ENCODE peak calls at places on chromosomes 1 and 21, in seven cellular contexts. One of them, this sample, is unnamed.

GRCh38 chr1:14919755-14920154 is 233.8 kb upstream of the TMEM51 start:
- DNase-seq in nucleus accumbens: no peak
- DNase-seq in NCI-H187: no peak
- DNase-seq in T-helper 1 cell: no peak
- DNase-seq in stimulated activated CD4-positive, alpha-beta T cell treated with anti-CD3 and anti-CD28 coated beads, Interleukin-1b, Interleukin-23, amount 100 ng/mL, for 1 hour: no peak
- DNase-seq in iPS DF 6.9: no peak
- DNase-seq in Calu3: no peak
- DNase-seq in this sample: no peak

GRCh38 chr1:206890690-206891089 is 6.6 kb upstream of the IL24 start:
- DNase-seq in nucleus accumbens: no peak
- DNase-seq in NCI-H187: no peak
- DNase-seq in T-helper 1 cell: no peak
- DNase-seq in stimulated activated CD4-positive, alpha-beta T cell treated with anti-CD3 and anti-CD28 coated beads, Interleukin-1b, Interleukin-23, amount 100 ng/mL, for 1 hour: no peak
- DNase-seq in iPS DF 6.9: no peak
- DNase-seq in Calu3: no peak
- DNase-seq in this sample: no peak

GRCh38 chr21:41957991-41958766 is 4.4 kb upstream of the C2CD2 start:
- DNase-seq in nucleus accumbens: no peak
- DNase-seq in NCI-H187: peak; percentile 35
- DNase-seq in T-helper 1 cell: no peak
- DNase-seq in stimulated activated CD4-positive, alpha-beta T cell treated with anti-CD3 and anti-CD28 coated beads, Interleukin-1b, Interleukin-23, amount 100 ng/mL, for 1 hour: no peak
- DNase-seq in iPS DF 6.9: no peak
- DNase-seq in Calu3: peak; percentile 71
- DNase-seq in this sample: peak; percentile 40

GRCh38 chr1:153680120-153680403 is 1.6 kb downstream of the NPR1 start:
- DNase-seq in nucleus accumbens: no peak
- DNase-seq in NCI-H187: no peak
- DNase-seq in T-helper 1 cell: no peak
- DNase-seq in stimulated activated CD4-positive, alpha-beta T cell treated with anti-CD3 and anti-CD28 coated beads, Interleukin-1b, Interleukin-23, amount 100 ng/mL, for 1 hour: no peak
- DNase-seq in iPS DF 6.9: no peak
- DNase-seq in Calu3: no peak
- DNase-seq in this sample: no peak

GRCh38 chr1:40339420-40340323 is 22.6 kb upstream of the COL9A2 start:
- DNase-seq in nucleus accumbens: no peak
- DNase-seq in NCI-H187: no peak
- DNase-seq in T-helper 1 cell: no peak
- DNase-seq in stimulated activated CD4-positive, alpha-beta T cell treated with anti-CD3 and anti-CD28 coated beads, Interleukin-1b, Interleukin-23, amount 100 ng/mL, for 1 hour: no peak
- DNase-seq in iPS DF 6.9: no peak
- DNase-seq in Calu3: no peak
- DNase-seq in this sample: no peak

GRCh38 chr1:172948457-172948856 is 102.3 kb downstream of the TNFSF18 start:
- DNase-seq in nucleus accumbens: no peak
- DNase-seq in NCI-H187: no peak
- DNase-seq in T-helper 1 cell: no peak
- DNase-seq in stimulated activated CD4-positive, alpha-beta T cell treated with anti-CD3 and anti-CD28 coated beads, Interleukin-1b, Interleukin-23, amount 100 ng/mL, for 1 hour: no peak
- DNase-seq in iPS DF 6.9: no peak
- DNase-seq in Calu3: no peak
- DNase-seq in this sample: no peak

GRCh38 chr1:173255214-173255813 is 48.2 kb upstream of the TNFSF4 start:
- DNase-seq in nucleus accumbens: no peak
- DNase-seq in NCI-H187: no peak
- DNase-seq in T-helper 1 cell: no peak
- DNase-seq in stimulated activated CD4-positive, alpha-beta T cell treated with anti-CD3 and anti-CD28 coated beads, Interleukin-1b, Interleukin-23, amount 100 ng/mL, for 1 hour: no peak
- DNase-seq in iPS DF 6.9: peak; percentile 29
- DNase-seq in Calu3: peak; percentile 45
- DNase-seq in this sample: peak; percentile 11

GRCh38 chr21:34517491-34518245 is 5.7 kb upstream of the KCNE1 start:
- DNase-seq in nucleus accumbens: no peak
- DNase-seq in NCI-H187: no peak
- DNase-seq in T-helper 1 cell: no peak
- DNase-seq in stimulated activated CD4-positive, alpha-beta T cell treated with anti-CD3 and anti-CD28 coated beads, Interleukin-1b, Interleukin-23, amount 100 ng/mL, for 1 hour: no peak
- DNase-seq in iPS DF 6.9: no peak
- DNase-seq in Calu3: no peak
- DNase-seq in this sample: no peak

GRCh38 chr1:2353907-2354438 is 37.4 kb downstream of the MORN1 start:
- DNase-seq in nucleus accumbens: no peak
- DNase-seq in NCI-H187: no peak
- DNase-seq in T-helper 1 cell: no peak
- DNase-seq in stimulated activated CD4-positive, alpha-beta T cell treated with anti-CD3 and anti-CD28 coated beads, Interleukin-1b, Interleukin-23, amount 100 ng/mL, for 1 hour: no peak
- DNase-seq in iPS DF 6.9: no peak
- DNase-seq in Calu3: no peak
- DNase-seq in this sample: no peak

GRCh38 chr1:202143011-202143767 is 1.3 kb downstream of the ARL8A start:
- DNase-seq in nucleus accumbens: no peak
- DNase-seq in NCI-H187: no peak
- DNase-seq in T-helper 1 cell: no peak
- DNase-seq in stimulated activated CD4-positive, alpha-beta T cell treated with anti-CD3 and anti-CD28 coated beads, Interleukin-1b, Interleukin-23, amount 100 ng/mL, for 1 hour: no peak
- DNase-seq in iPS DF 6.9: no peak
- DNase-seq in Calu3: peak; percentile 16
- DNase-seq in this sample: no peak

GRCh38 chr1:235902638-235903542 is 36.2 kb upstream of the LYST start:
- DNase-seq in nucleus accumbens: no peak
- DNase-seq in NCI-H187: no peak
- DNase-seq in T-helper 1 cell: no peak
- DNase-seq in stimulated activated CD4-positive, alpha-beta T cell treated with anti-CD3 and anti-CD28 coated beads, Interleukin-1b, Interleukin-23, amount 100 ng/mL, for 1 hour: no peak
- DNase-seq in iPS DF 6.9: no peak
- DNase-seq in Calu3: peak; percentile 49
- DNase-seq in this sample: peak; percentile 87

GRCh38 chr1:29962356-29962755 is 726.0 kb downstream of the PTPRU start:
- DNase-seq in nucleus accumbens: no peak
- DNase-seq in NCI-H187: no peak
- DNase-seq in T-helper 1 cell: no peak
- DNase-seq in stimulated activated CD4-positive, alpha-beta T cell treated with anti-CD3 and anti-CD28 coated beads, Interleukin-1b, Interleukin-23, amount 100 ng/mL, for 1 hour: no peak
- DNase-seq in iPS DF 6.9: no peak
- DNase-seq in Calu3: no peak
- DNase-seq in this sample: no peak

GRCh38 chr1:214124915-214125314 is 137.1 kb downstream of the PROX1 start:
- DNase-seq in nucleus accumbens: no peak
- DNase-seq in NCI-H187: no peak
- DNase-seq in T-helper 1 cell: no peak
- DNase-seq in stimulated activated CD4-positive, alpha-beta T cell treated with anti-CD3 and anti-CD28 coated beads, Interleukin-1b, Interleukin-23, amount 100 ng/mL, for 1 hour: no peak
- DNase-seq in iPS DF 6.9: no peak
- DNase-seq in Calu3: no peak
- DNase-seq in this sample: no peak

GRCh38 chr1:1027723-1028266 is 7.9 kb downstream of the AGRN start:
- DNase-seq in nucleus accumbens: no peak
- DNase-seq in NCI-H187: no peak
- DNase-seq in T-helper 1 cell: no peak
- DNase-seq in stimulated activated CD4-positive, alpha-beta T cell treated with anti-CD3 and anti-CD28 coated beads, Interleukin-1b, Interleukin-23, amount 100 ng/mL, for 1 hour: no peak
- DNase-seq in iPS DF 6.9: no peak
- DNase-seq in Calu3: no peak
- DNase-seq in this sample: no peak

GRCh38 chr21:33403786-33404571 is 766 bp downstream of the IFNGR2 start:
- DNase-seq in nucleus accumbens: peak; percentile 55
- DNase-seq in NCI-H187: no peak
- DNase-seq in T-helper 1 cell: no peak
- DNase-seq in stimulated activated CD4-positive, alpha-beta T cell treated with anti-CD3 and anti-CD28 coated beads, Interleukin-1b, Interleukin-23, amount 100 ng/mL, for 1 hour: no peak
- DNase-seq in iPS DF 6.9: no peak
- DNase-seq in Calu3: peak; percentile 37
- DNase-seq in this sample: peak; percentile 71

GRCh38 chr1:46556822-46557221 is 5.4 kb upstream of the KNCN start:
- DNase-seq in nucleus accumbens: no peak
- DNase-seq in NCI-H187: no peak
- DNase-seq in T-helper 1 cell: no peak
- DNase-seq in stimulated activated CD4-positive, alpha-beta T cell treated with anti-CD3 and anti-CD28 coated beads, Interleukin-1b, Interleukin-23, amount 100 ng/mL, for 1 hour: no peak
- DNase-seq in iPS DF 6.9: no peak
- DNase-seq in Calu3: peak; percentile 33
- DNase-seq in this sample: no peak

GRCh38 chr21:41677671-41678015 is 89.2 kb downstream of the RIPK4 start:
- DNase-seq in nucleus accumbens: no peak
- DNase-seq in NCI-H187: no peak
- DNase-seq in T-helper 1 cell: no peak
- DNase-seq in stimulated activated CD4-positive, alpha-beta T cell treated with anti-CD3 and anti-CD28 coated beads, Interleukin-1b, Interleukin-23, amount 100 ng/mL, for 1 hour: no peak
- DNase-seq in iPS DF 6.9: no peak
- DNase-seq in Calu3: peak; percentile 42
- DNase-seq in this sample: no peak

GRCh38 chr21:10272216-10272615 is 249.2 kb upstream of the TPTE start:
- DNase-seq in nucleus accumbens: no peak
- DNase-seq in NCI-H187: no peak
- DNase-seq in T-helper 1 cell: no peak
- DNase-seq in stimulated activated CD4-positive, alpha-beta T cell treated with anti-CD3 and anti-CD28 coated beads, Interleukin-1b, Interleukin-23, amount 100 ng/mL, for 1 hour: no peak
- DNase-seq in iPS DF 6.9: no peak
- DNase-seq in Calu3: no peak
- DNase-seq in this sample: no peak

GRCh38 chr1:108734176-108734865 is 12.2 kb upstream of the STXBP3 start:
- DNase-seq in nucleus accumbens: no peak
- DNase-seq in NCI-H187: no peak
- DNase-seq in T-helper 1 cell: no peak
- DNase-seq in stimulated activated CD4-positive, alpha-beta T cell treated with anti-CD3 and anti-CD28 coated beads, Interleukin-1b, Interleukin-23, amount 100 ng/mL, for 1 hour: no peak
- DNase-seq in iPS DF 6.9: no peak
- DNase-seq in Calu3: no peak
- DNase-seq in this sample: no peak

GRCh38 chr1:76164165-76164564 is 89.6 kb downstream of the ST6GALNAC3 start:
- DNase-seq in nucleus accumbens: no peak
- DNase-seq in NCI-H187: no peak
- DNase-seq in T-helper 1 cell: no peak
- DNase-seq in stimulated activated CD4-positive, alpha-beta T cell treated with anti-CD3 and anti-CD28 coated beads, Interleukin-1b, Interleukin-23, amount 100 ng/mL, for 1 hour: no peak
- DNase-seq in iPS DF 6.9: no peak
- DNase-seq in Calu3: no peak
- DNase-seq in this sample: no peak

GRCh38 chr1:54869173-54869851 is 17.7 kb downstream of the DHCR24 start:
- DNase-seq in nucleus accumbens: no peak
- DNase-seq in NCI-H187: no peak
- DNase-seq in T-helper 1 cell: no peak
- DNase-seq in stimulated activated CD4-positive, alpha-beta T cell treated with anti-CD3 and anti-CD28 coated beads, Interleukin-1b, Interleukin-23, amount 100 ng/mL, for 1 hour: no peak
- DNase-seq in iPS DF 6.9: no peak
- DNase-seq in Calu3: no peak
- DNase-seq in this sample: no peak

GRCh38 chr1:39110882-39111281 is 84.7 kb downstream of the NDUFS5 start:
- DNase-seq in nucleus accumbens: no peak
- DNase-seq in NCI-H187: no peak
- DNase-seq in T-helper 1 cell: no peak
- DNase-seq in stimulated activated CD4-positive, alpha-beta T cell treated with anti-CD3 and anti-CD28 coated beads, Interleukin-1b, Interleukin-23, amount 100 ng/mL, for 1 hour: no peak
- DNase-seq in iPS DF 6.9: no peak
- DNase-seq in Calu3: no peak
- DNase-seq in this sample: no peak

GRCh38 chr1:27872802-27873665 is 690 bp downstream of the THEMIS2 start:
- DNase-seq in nucleus accumbens: no peak
- DNase-seq in NCI-H187: no peak
- DNase-seq in T-helper 1 cell: no peak
- DNase-seq in stimulated activated CD4-positive, alpha-beta T cell treated with anti-CD3 and anti-CD28 coated beads, Interleukin-1b, Interleukin-23, amount 100 ng/mL, for 1 hour: no peak
- DNase-seq in iPS DF 6.9: no peak
- DNase-seq in Calu3: peak; percentile 4
- DNase-seq in this sample: no peak

GRCh38 chr1:233723387-233723786 is 109.5 kb downstream of the KCNK1 start:
- DNase-seq in nucleus accumbens: no peak
- DNase-seq in NCI-H187: no peak
- DNase-seq in T-helper 1 cell: no peak
- DNase-seq in stimulated activated CD4-positive, alpha-beta T cell treated with anti-CD3 and anti-CD28 coated beads, Interleukin-1b, Interleukin-23, amount 100 ng/mL, for 1 hour: no peak
- DNase-seq in iPS DF 6.9: no peak
- DNase-seq in Calu3: no peak
- DNase-seq in this sample: no peak

GRCh38 chr1:24902471-24902891 is 27.6 kb downstream of the RUNX3 start:
- DNase-seq in nucleus accumbens: no peak
- DNase-seq in NCI-H187: no peak
- DNase-seq in T-helper 1 cell: no peak
- DNase-seq in stimulated activated CD4-positive, alpha-beta T cell treated with anti-CD3 and anti-CD28 coated beads, Interleukin-1b, Interleukin-23, amount 100 ng/mL, for 1 hour: no peak
- DNase-seq in iPS DF 6.9: no peak
- DNase-seq in Calu3: no peak
- DNase-seq in this sample: peak; percentile 3

GRCh38 chr21:34892196-34892595 is 156.9 kb downstream of the RUNX1 start:
- DNase-seq in nucleus accumbens: no peak
- DNase-seq in NCI-H187: no peak
- DNase-seq in T-helper 1 cell: no peak
- DNase-seq in stimulated activated CD4-positive, alpha-beta T cell treated with anti-CD3 and anti-CD28 coated beads, Interleukin-1b, Interleukin-23, amount 100 ng/mL, for 1 hour: no peak
- DNase-seq in iPS DF 6.9: no peak
- DNase-seq in Calu3: no peak
- DNase-seq in this sample: no peak

GRCh38 chr1:194295690-194296089 is 1109.3 kb upstream of the B3GALT2 start:
- DNase-seq in nucleus accumbens: no peak
- DNase-seq in NCI-H187: no peak
- DNase-seq in T-helper 1 cell: no peak
- DNase-seq in stimulated activated CD4-positive, alpha-beta T cell treated with anti-CD3 and anti-CD28 coated beads, Interleukin-1b, Interleukin-23, amount 100 ng/mL, for 1 hour: no peak
- DNase-seq in iPS DF 6.9: peak; percentile 25
- DNase-seq in Calu3: peak; percentile 51
- DNase-seq in this sample: no peak